ENCODE peak calls at places on chromosomes 7 and 10, in eight cellular contexts. D is foreskin fibroblast; Y is nephron progenitor cell; N is CD8-positive, alpha-beta T cell; E is right lobe of liver; P is fibroblast of mammary gland; J is MM.1S; R is colonic mucosa. K is an unnamed sample.

GRCh38 chr7:45689011-45689796 is 115.0 kb downstream of the ADCY1 start:
- DNase-seq in D (peak), Y (no peak), N (no peak), E (peak), P (peak), J (no peak), R (peak), K (no peak)

GRCh38 chr10:3776796-3777571 is 8.0 kb downstream of the KLF6 start:
- DNase-seq in D (peak), Y (no peak), N (peak), E (no peak), P (peak), J (no peak), R (peak), K (no peak)

GRCh38 chr7:139937685-139938084 is 108.6 kb downstream of the TBXAS1 start:
- DNase-seq in D (no peak), Y (no peak), N (no peak), E (peak), P (no peak), J (no peak), R (no peak), K (no peak)

GRCh38 chr7:132773527-132773956 is 197.3 kb upstream of the PLXNA4 start:
- DNase-seq in D (peak), Y (no peak), N (no peak), E (no peak), P (peak), J (no peak), R (no peak), K (no peak)

GRCh38 chr10:21975378-21975990 is 28.0 kb downstream of the DNAJC1 start:
- DNase-seq in D (peak), Y (no peak), N (no peak), E (no peak), P (peak), J (no peak), R (no peak), K (no peak)

GRCh38 chr10:74981831-74982633 is 129.4 kb upstream of the SAMD8 start:
- DNase-seq in D (no peak), Y (no peak), N (no peak), E (no peak), P (no peak), J (peak), R (no peak), K (no peak)

GRCh38 chr10:110498982-110499795 is 1.5 kb downstream of the DUSP5 start:
- DNase-seq in D (peak), Y (peak), N (peak), E (no peak), P (peak), J (peak), R (peak), K (peak)

GRCh38 chr10:34762603-34763299 is 52.3 kb downstream of the PARD3 start:
- DNase-seq in D (no peak), Y (no peak), N (no peak), E (no peak), P (no peak), J (no peak), R (no peak), K (no peak)

GRCh38 chr10:96833220-96834001 is 1.3 kb downstream of the LCOR start:
- DNase-seq in D (peak), Y (no peak), N (no peak), E (no peak), P (no peak), J (no peak), R (peak), K (peak)

GRCh38 chr10:62582804-62583208 is 208.6 kb downstream of the ZNF365 start:
- DNase-seq in D (peak), Y (no peak), N (no peak), E (peak), P (peak), J (no peak), R (peak), K (no peak)

GRCh38 chr10:47057471-47057870 is 146.2 kb downstream of the PTPN20 start:
- DNase-seq in D (no peak), Y (no peak), N (no peak), E (no peak), P (no peak), J (no peak), R (no peak), K (no peak)

GRCh38 chr7:53521638-53522184 is 486.3 kb downstream of the POM121L12 start:
- DNase-seq in D (no peak), Y (no peak), N (no peak), E (no peak), P (no peak), J (no peak), R (no peak), K (no peak)

GRCh38 chr10:96470108-96470743 is 43.5 kb downstream of the TLL2 start:
- DNase-seq in D (peak), Y (peak), N (no peak), E (no peak), P (peak), J (peak), R (no peak), K (peak)

GRCh38 chr10:50604823-50605222 is 18.9 kb downstream of the SGMS1 start:
- DNase-seq in D (peak), Y (no peak), N (no peak), E (no peak), P (no peak), J (no peak), R (no peak), K (no peak)

GRCh38 chr10:33535866-33536265 is 201.4 kb upstream of the NRP1 start:
- DNase-seq in D (peak), Y (no peak), N (no peak), E (no peak), P (no peak), J (no peak), R (no peak), K (no peak)

GRCh38 chr7:20441886-20442505 is 111.3 kb downstream of the ITGB8 start:
- DNase-seq in D (peak), Y (no peak), N (no peak), E (no peak), P (no peak), J (no peak), R (no peak), K (no peak)

GRCh38 chr10:122468923-122469781 is 7.8 kb downstream of the HTRA1 start:
- DNase-seq in D (peak), Y (no peak), N (no peak), E (no peak), P (peak), J (no peak), R (no peak), K (no peak)

GRCh38 chr7:17090751-17091150 is 207.7 kb upstream of the AHR start:
- DNase-seq in D (peak), Y (no peak), N (no peak), E (no peak), P (peak), J (no peak), R (no peak), K (no peak)

GRCh38 chr10:46553238-46554049 is 3.0 kb downstream of the GPRIN2 start:
- DNase-seq in D (no peak), Y (peak), N (no peak), E (peak), P (no peak), J (no peak), R (peak), K (no peak)

GRCh38 chr7:151308256-151308655 is 33.4 kb upstream of the NUB1 start:
- DNase-seq in D (no peak), Y (no peak), N (no peak), E (no peak), P (no peak), J (no peak), R (no peak), K (no peak)

GRCh38 chr10:14557573-14557972 is 217.1 kb downstream of the FAM107B start:
- DNase-seq in D (no peak), Y (no peak), N (no peak), E (no peak), P (no peak), J (no peak), R (no peak), K (no peak)

GRCh38 chr10:86389441-86390193 is 23.0 kb upstream of the GRID1 start:
- DNase-seq in D (peak), Y (peak), N (no peak), E (peak), P (no peak), J (peak), R (peak), K (peak)

GRCh38 chr10:3622845-3623621 is 162.0 kb downstream of the KLF6 start:
- DNase-seq in D (peak), Y (no peak), N (no peak), E (no peak), P (no peak), J (peak), R (no peak), K (no peak)

GRCh38 chr10:75234683-75235374 is 928 bp downstream of the COMTD1 start:
- DNase-seq in D (no peak), Y (peak), N (peak), E (no peak), P (no peak), J (peak), R (no peak), K (no peak)

GRCh38 chr10:111267673-111268072 is 190.8 kb downstream of the ADRA2A start:
- DNase-seq in D (no peak), Y (no peak), N (no peak), E (no peak), P (no peak), J (no peak), R (no peak), K (no peak)

GRCh38 chr10:844552-844951 is 87.0 kb downstream of the LARP4B start:
- DNase-seq in D (no peak), Y (no peak), N (no peak), E (no peak), P (peak), J (no peak), R (no peak), K (no peak)

GRCh38 chr10:132061465-132062180 is 4.1 kb upstream of the JAKMIP3 start:
- DNase-seq in D (no peak), Y (no peak), N (no peak), E (no peak), P (no peak), J (no peak), R (no peak), K (no peak)

GRCh38 chr10:114654829-114655575 is 3.1 kb downstream of the ABLIM1 start:
- DNase-seq in D (no peak), Y (no peak), N (no peak), E (no peak), P (no peak), J (no peak), R (no peak), K (no peak)

GRCh38 chr10:71711052-71711623 is 8.4 kb downstream of the C10orf105 start:
- DNase-seq in D (no peak), Y (no peak), N (no peak), E (no peak), P (no peak), J (no peak), R (no peak), K (no peak)

GRCh38 chr7:159057647-159058046 is 87.0 kb downstream of the VIPR2 start:
- DNase-seq in D (no peak), Y (no peak), N (no peak), E (no peak), P (no peak), J (no peak), R (no peak), K (no peak)

GRCh38 chr7:73900286-73900685 is 39.3 kb downstream of the TMEM270 start:
- DNase-seq in D (no peak), Y (no peak), N (no peak), E (no peak), P (peak), J (no peak), R (no peak), K (no peak)

GRCh38 chr7:128811631-128812430 is 18.4 kb upstream of the FLNC start:
- DNase-seq in D (no peak), Y (no peak), N (no peak), E (no peak), P (no peak), J (peak), R (no peak), K (no peak)

GRCh38 chr7:134752006-134752760 is 27.3 kb upstream of the CALD1 start:
- DNase-seq in D (peak), Y (no peak), N (no peak), E (no peak), P (peak), J (no peak), R (no peak), K (no peak)

GRCh38 chr7:46215987-46216567 is 295.0 kb upstream of the IGFBP3 start:
- DNase-seq in D (no peak), Y (no peak), N (no peak), E (peak), P (no peak), J (no peak), R (no peak), K (no peak)

GRCh38 chr7:135447783-135448182 is 62.1 kb downstream of the CNOT4 start:
- DNase-seq in D (peak), Y (no peak), N (no peak), E (no peak), P (peak), J (no peak), R (no peak), K (no peak)

GRCh38 chr10:21894648-21895342 is 108.7 kb downstream of the DNAJC1 start:
- DNase-seq in D (no peak), Y (no peak), N (no peak), E (no peak), P (no peak), J (no peak), R (no peak), K (no peak)

GRCh38 chr7:43692582-43693373 is 36.5 kb downstream of the COA1 start:
- DNase-seq in D (peak), Y (no peak), N (no peak), E (no peak), P (peak), J (no peak), R (no peak), K (no peak)

GRCh38 chr10:111209666-111210065 is 132.8 kb downstream of the ADRA2A start:
- DNase-seq in D (no peak), Y (no peak), N (no peak), E (no peak), P (no peak), J (no peak), R (no peak), K (no peak)

GRCh38 chr10:76550806-76551205 is 1086.8 kb downstream of the KCNMA1 start:
- DNase-seq in D (peak), Y (no peak), N (no peak), E (no peak), P (peak), J (no peak), R (no peak), K (no peak)

DNA sequence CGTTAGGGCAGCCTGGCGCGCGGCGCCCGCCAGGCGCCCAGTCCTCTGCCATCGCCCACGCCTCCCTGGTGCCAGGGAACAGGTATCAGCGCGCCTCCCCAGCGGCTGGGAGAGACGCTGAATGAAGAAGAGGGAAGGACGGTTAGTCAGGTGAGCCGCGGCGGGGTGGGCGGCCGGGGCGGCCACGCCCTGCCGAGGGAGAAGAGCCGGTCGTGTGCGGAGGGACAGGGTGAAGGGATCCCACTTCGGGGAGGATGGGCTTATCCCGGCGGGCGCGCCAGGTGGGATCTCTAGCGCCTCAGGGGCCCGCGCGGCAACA is 580 bp upstream of the ARL4A start:
- DNase-seq in D (no peak), Y (no peak), N (no peak), E (no peak), P (no peak), J (no peak), R (no peak), K (no peak)
- TF ChIP-seq CTCF in D (no peak), Y (no peak), N (peak), E (no peak), P (no peak), J (no peak), R (no peak), K (no peak)

GRCh38 chr7:3649250-3649649 is 348.2 kb downstream of the SDK1 start:
- DNase-seq in D (peak), Y (no peak), N (no peak), E (no peak), P (no peak), J (no peak), R (no peak), K (no peak)
- TF ChIP-seq CTCF in D (no peak), Y (no peak), N (no peak), E (no peak), P (no peak), J (no peak), R (no peak), K (no peak)

GRCh38 chr7:50207682-50208255 is 96.7 kb upstream of the IKZF1 start:
- DNase-seq in D (no peak), Y (no peak), N (no peak), E (no peak), P (no peak), J (no peak), R (no peak), K (peak)
- TF ChIP-seq CTCF in D (no peak), Y (no peak), N (no peak), E (no peak), P (no peak), J (no peak), R (no peak), K (no peak)

GRCh38 chr10:31000867-31001266 is 30.8 kb downstream of the ZNF438 start:
- DNase-seq in D (peak), Y (no peak), N (no peak), E (no peak), P (peak), J (no peak), R (no peak), K (no peak)
- TF ChIP-seq CTCF in D (no peak), Y (no peak), N (no peak), E (no peak), P (no peak), J (no peak), R (no peak), K (no peak)